ENCODE peak calls at places on chromosomes 12 and 14, in six cellular contexts. H, S, G, L, U and T are unnamed samples.

GRCh38 chr12:69397978-69398377 is 38.4 kb downstream of the YEATS4 start:
- DNase-seq in H (no peak), S (no peak), G (no peak), L (no peak), U (no peak), T (no peak)

GRCh38 chr14:87944987-87945604 is 47.9 kb downstream of the GALC start:
- DNase-seq in H (peak), S (no peak), G (peak), L (no peak), U (no peak), T (peak)

GRCh38 chr12:94427520-94428381 is 31.9 kb downstream of the CEP83 start:
- DNase-seq in H (no peak), S (no peak), G (peak), L (no peak), U (peak), T (peak)

GRCh38 chr14:24296341-24297157 is 3.0 kb downstream of the DHRS1 start:
- DNase-seq in H (peak), S (no peak), G (peak), L (peak), U (peak), T (peak)

GRCh38 chr14:65791551-65791981 is 379.0 kb downstream of the FUT8 start:
- DNase-seq in H (peak), S (no peak), G (no peak), L (no peak), U (no peak), T (peak)

GRCh38 chr12:41606741-41607460 is 418.8 kb downstream of the PDZRN4 start:
- DNase-seq in H (no peak), S (no peak), G (peak), L (no peak), U (peak), T (no peak)

GRCh38 chr12:106892075-106892474 is 63.6 kb upstream of the TMEM263 start:
- DNase-seq in H (no peak), S (no peak), G (no peak), L (no peak), U (no peak), T (peak)

GRCh38 chr12:123940627-123940966 is 32.0 kb downstream of the CCDC92 start:
- DNase-seq in H (no peak), S (no peak), G (no peak), L (no peak), U (no peak), T (no peak)

GRCh38 chr12:112307219-112308062 is 74.8 kb downstream of the HECTD4 start:
- DNase-seq in H (no peak), S (no peak), G (no peak), L (no peak), U (no peak), T (no peak)

GRCh38 chr14:50364792-50365191 is 31.9 kb downstream of the CDKL1 start:
- DNase-seq in H (no peak), S (no peak), G (no peak), L (no peak), U (no peak), T (no peak)

GRCh38 chr14:69900603-69901002 is 21.4 kb downstream of the SMOC1 start:
- DNase-seq in H (no peak), S (no peak), G (no peak), L (no peak), U (no peak), T (no peak)